ENCODE peak calls at places on chromosomes 3 and 15, in six cellular contexts. One of them, this sample, is unnamed.

GRCh38 chr3:58580826-58581327 is 3.7 kb upstream of the FAM107A start:
- DNase-seq in HepG2: peak; percentile 20
- DNase-seq in K562: no peak
- DNase-seq in H1: no peak
- DNase-seq in GM12892: no peak
- DNase-seq in GM12878: no peak
- DNase-seq in this sample: no peak

GRCh38 chr3:194225988-194226663 is 90.2 kb downstream of the HES1 start:
- DNase-seq in HepG2: no peak
- DNase-seq in K562: no peak
- DNase-seq in GM12892: no peak
- DNase-seq in H1: no peak
- DNase-seq in GM12878: no peak
- DNase-seq in this sample: no peak

GRCh38 chr3:102195198-102195948 is 239.4 kb upstream of the ZPLD1 start:
- DNase-seq in H1: no peak
- DNase-seq in K562: no peak
- DNase-seq in GM12892: no peak
- DNase-seq in GM12878: no peak
- DNase-seq in HepG2: no peak
- DNase-seq in this sample: no peak

GRCh38 chr3:30454636-30455035 is 151.8 kb upstream of the TGFBR2 start:
- DNase-seq in K562: no peak
- DNase-seq in H1: no peak
- DNase-seq in GM12878: no peak
- DNase-seq in HepG2: no peak
- DNase-seq in GM12892: no peak
- DNase-seq in this sample: no peak

GRCh38 chr3:100069472-100069871 is 44.8 kb downstream of the FILIP1L start:
- DNase-seq in H1: no peak
- DNase-seq in K562: no peak
- DNase-seq in GM12892: no peak
- DNase-seq in GM12878: no peak
- DNase-seq in HepG2: no peak
- DNase-seq in this sample: no peak

GRCh38 chr3:107574650-107575049 is 51.9 kb downstream of the BBX start:
- DNase-seq in GM12878: no peak
- DNase-seq in K562: peak; percentile 10
- DNase-seq in HepG2: peak; percentile 48
- DNase-seq in H1: no peak
- DNase-seq in GM12892: no peak
- DNase-seq in this sample: no peak

GRCh38 chr3:111862974-111863373 is 3.9 kb downstream of the PHLDB2 start:
- DNase-seq in GM12878: no peak
- DNase-seq in HepG2: no peak
- DNase-seq in GM12892: no peak
- DNase-seq in H1: no peak
- DNase-seq in K562: no peak
- DNase-seq in this sample: no peak

GRCh38 chr3:187736418-187736871 is 8.8 kb downstream of the BCL6 start:
- DNase-seq in GM12892: no peak
- DNase-seq in HepG2: no peak
- DNase-seq in GM12878: no peak
- DNase-seq in K562: no peak
- DNase-seq in H1: no peak
- DNase-seq in this sample: no peak

GRCh38 chr3:71062037-71062919 is 521.2 kb downstream of the FOXP1 start:
- DNase-seq in GM12892: no peak
- DNase-seq in GM12878: no peak
- DNase-seq in H1: no peak
- DNase-seq in K562: no peak
- DNase-seq in HepG2: no peak
- DNase-seq in this sample: no peak

GRCh38 chr15:68342351-68342750 is 64.8 kb downstream of the FEM1B start:
- DNase-seq in K562: no peak
- DNase-seq in H1: no peak
- DNase-seq in GM12878: no peak
- DNase-seq in HepG2: no peak
- DNase-seq in GM12892: no peak
- DNase-seq in this sample: no peak

GRCh38 chr3:105746226-105746996 is 122.4 kb downstream of the CBLB start:
- DNase-seq in HepG2: peak; percentile 34
- DNase-seq in H1: no peak
- DNase-seq in GM12892: no peak
- DNase-seq in K562: no peak
- DNase-seq in GM12878: no peak
- DNase-seq in this sample: no peak

GRCh38 chr3:133119146-133119545 is 81.0 kb downstream of the TMEM108 start:
- DNase-seq in K562: no peak
- DNase-seq in HepG2: no peak
- DNase-seq in H1: no peak
- DNase-seq in GM12892: no peak
- DNase-seq in GM12878: no peak
- DNase-seq in this sample: no peak

GRCh38 chr15:39498642-39499041 is 82.2 kb upstream of the THBS1 start:
- DNase-seq in K562: no peak
- DNase-seq in H1: no peak
- DNase-seq in HepG2: no peak
- DNase-seq in GM12878: no peak
- DNase-seq in GM12892: no peak
- DNase-seq in this sample: no peak

GRCh38 chr15:22851513-22851912 is 13.0 kb downstream of the NIPA2 start:
- DNase-seq in K562: no peak
- DNase-seq in HepG2: no peak
- DNase-seq in H1: no peak
- DNase-seq in GM12892: no peak
- DNase-seq in GM12878: no peak
- DNase-seq in this sample: no peak

GRCh38 chr3:4493931-4494806 is 1.0 kb downstream of the ITPR1 start:
- DNase-seq in K562: no peak
- DNase-seq in GM12878: no peak
- DNase-seq in H1: no peak
- DNase-seq in GM12892: no peak
- DNase-seq in HepG2: no peak
- DNase-seq in this sample: no peak

DNA sequence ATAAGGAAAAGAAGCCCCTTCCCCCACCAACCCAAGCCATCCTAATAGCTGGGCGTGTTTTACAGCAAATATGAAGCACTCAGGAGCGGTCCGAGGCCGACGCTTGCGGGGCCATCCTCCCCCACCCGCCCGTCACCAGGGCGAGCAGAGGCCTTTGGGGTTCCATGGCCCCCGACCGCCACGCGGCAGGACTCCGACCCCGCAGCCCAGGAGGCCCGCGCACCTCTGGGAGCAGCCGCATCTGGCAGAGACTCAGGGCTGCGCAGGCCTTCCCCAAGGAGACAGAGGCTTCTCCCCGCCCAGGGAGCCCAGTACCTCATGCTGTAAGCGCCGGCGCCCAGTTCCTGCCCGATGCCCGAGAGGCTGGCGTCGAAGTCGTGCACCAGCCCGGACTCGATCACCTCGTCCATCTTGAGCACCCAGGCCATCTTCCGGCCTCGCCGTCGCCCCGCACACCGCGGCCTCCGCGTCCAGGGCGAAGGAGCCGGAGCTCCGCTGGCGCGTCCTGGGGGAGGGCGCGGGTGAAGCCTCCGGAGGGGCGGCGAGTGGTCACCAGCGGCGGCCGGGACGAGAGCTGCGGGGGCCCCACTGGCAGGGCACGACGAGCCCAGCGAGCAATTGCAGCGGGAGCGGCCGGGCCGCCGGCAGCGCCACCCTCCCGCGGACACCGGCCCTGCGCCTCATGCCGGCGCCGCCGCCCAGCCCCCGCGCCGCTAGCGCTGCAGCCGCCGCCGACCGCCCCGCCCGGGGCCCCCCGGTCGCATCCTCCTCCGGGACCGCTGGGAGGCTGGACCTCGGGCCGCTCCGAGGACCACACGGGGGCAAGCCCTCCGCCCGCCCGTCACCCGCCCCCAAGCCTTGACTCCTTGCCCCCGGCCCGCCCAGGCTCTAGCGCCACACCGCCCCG is 531 bp downstream of the UBP1 start:
- DNase-seq in GM12878: no peak
- DNase-seq in H1: peak; percentile 60
- DNase-seq in K562: peak; percentile 92
- DNase-seq in HepG2: peak; percentile 21
- DNase-seq in GM12892: peak; percentile 28
- DNase-seq in this sample: peak; percentile 16
- TF ChIP-seq POLR2A in GM12878: peak; percentile 86
- TF ChIP-seq POLR2A in H1: no peak
- TF ChIP-seq POLR2A in K562: peak; percentile 62
- TF ChIP-seq POLR2A in HepG2: no peak
- TF ChIP-seq POLR2A in GM12892: peak; percentile 73
- TF ChIP-seq POLR2A in this sample: peak; percentile 71

GRCh38 chr3:14369675-14370669 is 32.4 kb upstream of the SLC6A6 start:
- DNase-seq in GM12892: no peak
- DNase-seq in HepG2: peak; percentile 41
- DNase-seq in K562: no peak
- DNase-seq in H1: peak; percentile 70
- DNase-seq in GM12878: no peak
- DNase-seq in this sample: no peak

GRCh38 chr3:14372587-14372986 is 29.8 kb upstream of the SLC6A6 start:
- DNase-seq in K562: no peak
- DNase-seq in H1: no peak
- DNase-seq in HepG2: no peak
- DNase-seq in GM12892: no peak
- DNase-seq in GM12878: no peak
- DNase-seq in this sample: no peak

GRCh38 chr3:14370719-14371572 is 31.5 kb upstream of the SLC6A6 start:
- DNase-seq in K562: no peak
- DNase-seq in GM12878: no peak
- DNase-seq in HepG2: no peak
- DNase-seq in H1: no peak
- DNase-seq in GM12892: no peak
- DNase-seq in this sample: no peak

GRCh38 chr3:14373753-14374376 is 28.5 kb upstream of the SLC6A6 start:
- DNase-seq in K562: no peak
- DNase-seq in GM12878: no peak
- DNase-seq in HepG2: no peak
- DNase-seq in GM12892: no peak
- DNase-seq in H1: no peak
- DNase-seq in this sample: no peak

GRCh38 chr3:14371573-14372474 is 30.6 kb upstream of the SLC6A6 start:
- DNase-seq in GM12878: no peak
- DNase-seq in HepG2: peak; percentile 76
- DNase-seq in H1: no peak
- DNase-seq in GM12892: no peak
- DNase-seq in K562: peak; percentile 93
- DNase-seq in this sample: peak; percentile 53
- TF ChIP-seq POLR2AphosphoS5 in GM12878: no peak
- TF ChIP-seq POLR2AphosphoS5 in HepG2: no peak
- TF ChIP-seq POLR2AphosphoS5 in H1: no peak
- TF ChIP-seq POLR2AphosphoS5 in GM12892: no peak
- TF ChIP-seq POLR2AphosphoS5 in K562: no peak
- TF ChIP-seq POLR2AphosphoS5 in this sample: no peak

GRCh38 chr3:183298708-183299153 is 45.7 kb downstream of the B3GNT5 start:
- DNase-seq in H1: peak; percentile 54
- DNase-seq in K562: peak; percentile 43
- DNase-seq in GM12892: no peak
- DNase-seq in HepG2: no peak
- DNase-seq in GM12878: no peak
- DNase-seq in this sample: no peak
- TF ChIP-seq TAF1 in H1: no peak
- TF ChIP-seq TAF1 in K562: peak; percentile 23
- TF ChIP-seq TAF1 in GM12892: no peak
- TF ChIP-seq TAF1 in HepG2: no peak
- TF ChIP-seq TAF1 in GM12878: no peak
- TF ChIP-seq TAF1 in this sample: no peak

GRCh38 chr15:97963779-97964178 is 3.3 kb downstream of the ARRDC4 start:
- DNase-seq in GM12892: no peak
- DNase-seq in H1: no peak
- DNase-seq in K562: no peak
- DNase-seq in HepG2: no peak
- DNase-seq in GM12878: no peak
- DNase-seq in this sample: no peak

GRCh38 chr15:97959738-97960363 is 652 bp upstream of the ARRDC4 start:
- DNase-seq in GM12878: no peak
- DNase-seq in GM12892: no peak
- DNase-seq in H1: no peak
- DNase-seq in K562: no peak
- DNase-seq in HepG2: no peak
- DNase-seq in this sample: no peak

GRCh38 chr15:97961067-97961954 is 808 bp downstream of the ARRDC4 start:
- DNase-seq in GM12878: no peak
- DNase-seq in H1: peak; percentile 78
- DNase-seq in K562: peak; percentile 65
- DNase-seq in GM12892: no peak
- DNase-seq in HepG2: peak; percentile 2
- DNase-seq in this sample: no peak

GRCh38 chr15:97962263-97962662 is 1.8 kb downstream of the ARRDC4 start:
- DNase-seq in HepG2: peak; percentile 35
- DNase-seq in H1: no peak
- DNase-seq in K562: no peak
- DNase-seq in GM12878: no peak
- DNase-seq in GM12892: no peak
- DNase-seq in this sample: no peak

GRCh38 chr15:97960364-97961066 is at the start of gene ARRDC4:
- DNase-seq in GM12878: no peak
- DNase-seq in GM12892: no peak
- DNase-seq in HepG2: peak; percentile 98
- DNase-seq in H1: peak; percentile 94
- DNase-seq in K562: peak; percentile 92
- DNase-seq in this sample: peak; percentile 33
- TF ChIP-seq POLR2A in GM12878: no peak
- TF ChIP-seq POLR2A in GM12892: no peak
- TF ChIP-seq POLR2A in HepG2: no peak
- TF ChIP-seq POLR2A in H1: no peak
- TF ChIP-seq POLR2A in K562: peak; percentile 52
- TF ChIP-seq POLR2A in this sample: no peak

DNA sequence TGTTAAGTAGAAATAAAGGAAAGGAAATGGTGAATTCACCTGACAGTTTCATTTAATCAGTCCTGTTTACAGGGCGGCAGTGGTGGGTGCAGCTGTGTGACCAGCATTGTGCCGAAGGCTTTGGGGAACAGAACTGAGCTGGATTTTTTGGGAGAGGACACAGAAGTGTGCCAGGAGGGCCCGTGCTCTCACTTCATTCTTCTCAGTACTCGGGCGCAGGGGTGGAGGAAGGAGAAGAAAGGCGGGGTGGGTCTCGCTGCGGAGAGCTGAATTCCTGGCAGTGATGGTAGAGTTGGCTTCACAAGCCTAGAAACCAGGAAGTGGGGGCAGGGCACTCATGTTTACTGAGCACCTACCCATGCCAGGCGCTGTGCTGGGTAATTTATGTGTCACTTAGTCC is 64.6 kb downstream of the CRTC3 start:
- DNase-seq in H1: no peak
- DNase-seq in GM12892: peak; percentile 36
- DNase-seq in K562: no peak
- DNase-seq in GM12878: peak; percentile 80
- DNase-seq in HepG2: no peak
- DNase-seq in this sample: no peak
- TF ChIP-seq POLR2AphosphoS5 in H1: no peak
- TF ChIP-seq POLR2AphosphoS5 in GM12892: no peak
- TF ChIP-seq POLR2AphosphoS5 in K562: no peak
- TF ChIP-seq POLR2AphosphoS5 in GM12878: no peak
- TF ChIP-seq POLR2AphosphoS5 in HepG2: no peak
- TF ChIP-seq POLR2AphosphoS5 in this sample: no peak

GRCh38 chr3:41198046-41198445 is 1.3 kb upstream of the CTNNB1 start:
- DNase-seq in HepG2: no peak
- DNase-seq in GM12892: no peak
- DNase-seq in GM12878: no peak
- DNase-seq in K562: no peak
- DNase-seq in H1: no peak
- DNase-seq in this sample: no peak
- TF ChIP-seq TAF1 in HepG2: no peak
- TF ChIP-seq TAF1 in GM12892: no peak
- TF ChIP-seq TAF1 in GM12878: no peak
- TF ChIP-seq TAF1 in K562: no peak
- TF ChIP-seq TAF1 in H1: no peak
- TF ChIP-seq TAF1 in this sample: no peak